ENCODE peak calls at places on chromosomes 11 and 22, in six cellular contexts. One of them, this sample, is unnamed.

GRCh38 chr22:49826603-49827306 is 918 bp downstream of the BRD1 start:
- DNase-seq in upper lobe of right lung: peak; percentile 80
- DNase-seq in NCI-H2227 treated with DMSO at 0.1 percent for 48 hours: no peak
- DNase-seq in DMS 273 treated with DMSO at 0.1 percent for 48 hours: no peak
- DNase-seq in left ventricle myocardium inferior: peak; percentile 55
- DNase-seq in Peyer's patch: peak; percentile 73
- DNase-seq in this sample: peak; percentile 73

GRCh38 chr11:118703563-118704106 is 24.2 kb upstream of the TREH start:
- DNase-seq in NCI-H2227 treated with DMSO at 0.1 percent for 48 hours: no peak
- DNase-seq in upper lobe of right lung: no peak
- DNase-seq in Peyer's patch: no peak
- DNase-seq in left ventricle myocardium inferior: no peak
- DNase-seq in DMS 273 treated with DMSO at 0.1 percent for 48 hours: no peak
- DNase-seq in this sample: no peak

GRCh38 chr22:42932857-42933782 is 76.0 kb upstream of the ARFGAP3 start:
- DNase-seq in DMS 273 treated with DMSO at 0.1 percent for 48 hours: no peak
- DNase-seq in NCI-H2227 treated with DMSO at 0.1 percent for 48 hours: no peak
- DNase-seq in upper lobe of right lung: peak; percentile 80
- DNase-seq in left ventricle myocardium inferior: no peak
- DNase-seq in Peyer's patch: no peak
- DNase-seq in this sample: no peak

GRCh38 chr11:68965901-68966868 is 14.6 kb downstream of the MRGPRD start:
- DNase-seq in left ventricle myocardium inferior: no peak
- DNase-seq in NCI-H2227 treated with DMSO at 0.1 percent for 48 hours: no peak
- DNase-seq in Peyer's patch: no peak
- DNase-seq in upper lobe of right lung: peak; percentile 46
- DNase-seq in DMS 273 treated with DMSO at 0.1 percent for 48 hours: peak; percentile 33
- DNase-seq in this sample: peak; percentile 55

GRCh38 chr22:17284917-17285316 is 65.7 kb upstream of the ADA2 start:
- DNase-seq in Peyer's patch: no peak
- DNase-seq in NCI-H2227 treated with DMSO at 0.1 percent for 48 hours: no peak
- DNase-seq in left ventricle myocardium inferior: no peak
- DNase-seq in upper lobe of right lung: no peak
- DNase-seq in DMS 273 treated with DMSO at 0.1 percent for 48 hours: no peak
- DNase-seq in this sample: peak; percentile 17

GRCh38 chr22:17137861-17138425 is 16.8 kb upstream of the TMEM121B start:
- DNase-seq in left ventricle myocardium inferior: no peak
- DNase-seq in upper lobe of right lung: no peak
- DNase-seq in NCI-H2227 treated with DMSO at 0.1 percent for 48 hours: no peak
- DNase-seq in Peyer's patch: peak; percentile 20
- DNase-seq in DMS 273 treated with DMSO at 0.1 percent for 48 hours: no peak
- DNase-seq in this sample: no peak

GRCh38 chr11:848988-849824 is 6.6 kb downstream of the TSPAN4 start:
- DNase-seq in upper lobe of right lung: no peak
- DNase-seq in DMS 273 treated with DMSO at 0.1 percent for 48 hours: no peak
- DNase-seq in Peyer's patch: no peak
- DNase-seq in NCI-H2227 treated with DMSO at 0.1 percent for 48 hours: peak; percentile 65
- DNase-seq in left ventricle myocardium inferior: no peak
- DNase-seq in this sample: no peak

GRCh38 chr11:73236205-73236765 is 18.2 kb downstream of the P2RY2 start:
- DNase-seq in upper lobe of right lung: peak; percentile 53
- DNase-seq in NCI-H2227 treated with DMSO at 0.1 percent for 48 hours: no peak
- DNase-seq in Peyer's patch: no peak
- DNase-seq in left ventricle myocardium inferior: no peak
- DNase-seq in DMS 273 treated with DMSO at 0.1 percent for 48 hours: no peak
- DNase-seq in this sample: no peak

GRCh38 chr11:70675697-70676374 is 277.5 kb downstream of the CTTN start:
- DNase-seq in DMS 273 treated with DMSO at 0.1 percent for 48 hours: no peak
- DNase-seq in left ventricle myocardium inferior: no peak
- DNase-seq in Peyer's patch: no peak
- DNase-seq in upper lobe of right lung: no peak
- DNase-seq in NCI-H2227 treated with DMSO at 0.1 percent for 48 hours: no peak
- DNase-seq in this sample: no peak

GRCh38 chr11:44066732-44067131 is 662 bp downstream of the ACCS start:
- DNase-seq in NCI-H2227 treated with DMSO at 0.1 percent for 48 hours: peak; percentile 38
- DNase-seq in DMS 273 treated with DMSO at 0.1 percent for 48 hours: no peak
- DNase-seq in Peyer's patch: peak; percentile 53
- DNase-seq in left ventricle myocardium inferior: no peak
- DNase-seq in upper lobe of right lung: no peak
- DNase-seq in this sample: no peak

GRCh38 chr11:65896009-65896999 is 3.9 kb downstream of the FOSL1 start:
- DNase-seq in NCI-H2227 treated with DMSO at 0.1 percent for 48 hours: no peak
- DNase-seq in left ventricle myocardium inferior: no peak
- DNase-seq in Peyer's patch: no peak
- DNase-seq in upper lobe of right lung: no peak
- DNase-seq in DMS 273 treated with DMSO at 0.1 percent for 48 hours: no peak
- DNase-seq in this sample: no peak

GRCh38 chr22:22818861-22819855 is 68.5 kb upstream of the IGLL5 start:
- DNase-seq in upper lobe of right lung: no peak
- DNase-seq in DMS 273 treated with DMSO at 0.1 percent for 48 hours: no peak
- DNase-seq in left ventricle myocardium inferior: no peak
- DNase-seq in Peyer's patch: no peak
- DNase-seq in NCI-H2227 treated with DMSO at 0.1 percent for 48 hours: no peak
- DNase-seq in this sample: no peak

GRCh38 chr11:4186464-4187054 is 92.0 kb downstream of the RRM1 start:
- DNase-seq in Peyer's patch: no peak
- DNase-seq in upper lobe of right lung: no peak
- DNase-seq in DMS 273 treated with DMSO at 0.1 percent for 48 hours: no peak
- DNase-seq in left ventricle myocardium inferior: no peak
- DNase-seq in NCI-H2227 treated with DMSO at 0.1 percent for 48 hours: no peak
- DNase-seq in this sample: no peak

GRCh38 chr11:31825453-31826391 is 14.6 kb upstream of the PAX6 start:
- DNase-seq in Peyer's patch: peak; percentile 27
- DNase-seq in NCI-H2227 treated with DMSO at 0.1 percent for 48 hours: no peak
- DNase-seq in left ventricle myocardium inferior: no peak
- DNase-seq in DMS 273 treated with DMSO at 0.1 percent for 48 hours: no peak
- DNase-seq in upper lobe of right lung: no peak
- DNase-seq in this sample: no peak

GRCh38 chr11:370087-370941 is 1.0 kb downstream of the B4GALNT4 start:
- DNase-seq in NCI-H2227 treated with DMSO at 0.1 percent for 48 hours: no peak
- DNase-seq in DMS 273 treated with DMSO at 0.1 percent for 48 hours: no peak
- DNase-seq in Peyer's patch: no peak
- DNase-seq in left ventricle myocardium inferior: no peak
- DNase-seq in upper lobe of right lung: peak; percentile 65
- DNase-seq in this sample: no peak

GRCh38 chr11:111539426-111540113 is 950 bp upstream of the LAYN start:
- DNase-seq in NCI-H2227 treated with DMSO at 0.1 percent for 48 hours: no peak
- DNase-seq in upper lobe of right lung: no peak
- DNase-seq in left ventricle myocardium inferior: no peak
- DNase-seq in DMS 273 treated with DMSO at 0.1 percent for 48 hours: peak; percentile 80
- DNase-seq in Peyer's patch: no peak
- DNase-seq in this sample: no peak

GRCh38 chr11:66289548-66290331 is 797 bp upstream of the YIF1A start:
- DNase-seq in left ventricle myocardium inferior: peak; percentile 65
- DNase-seq in NCI-H2227 treated with DMSO at 0.1 percent for 48 hours: peak; percentile 83
- DNase-seq in upper lobe of right lung: peak; percentile 90
- DNase-seq in DMS 273 treated with DMSO at 0.1 percent for 48 hours: no peak
- DNase-seq in Peyer's patch: no peak
- DNase-seq in this sample: peak; percentile 88

GRCh38 chr22:33883961-33884808 is 36.1 kb downstream of the LARGE1 start:
- DNase-seq in upper lobe of right lung: no peak
- DNase-seq in DMS 273 treated with DMSO at 0.1 percent for 48 hours: no peak
- DNase-seq in Peyer's patch: no peak
- DNase-seq in left ventricle myocardium inferior: peak; percentile 25
- DNase-seq in NCI-H2227 treated with DMSO at 0.1 percent for 48 hours: no peak
- DNase-seq in this sample: no peak

GRCh38 chr11:102813484-102813883 is 15.5 kb upstream of the MMP1 start:
- DNase-seq in left ventricle myocardium inferior: no peak
- DNase-seq in DMS 273 treated with DMSO at 0.1 percent for 48 hours: no peak
- DNase-seq in upper lobe of right lung: no peak
- DNase-seq in Peyer's patch: no peak
- DNase-seq in NCI-H2227 treated with DMSO at 0.1 percent for 48 hours: no peak
- DNase-seq in this sample: no peak

GRCh38 chr11:1012740-1013627 is 23.5 kb downstream of the MUC6 start:
- DNase-seq in Peyer's patch: no peak
- DNase-seq in upper lobe of right lung: no peak
- DNase-seq in DMS 273 treated with DMSO at 0.1 percent for 48 hours: no peak
- DNase-seq in left ventricle myocardium inferior: no peak
- DNase-seq in NCI-H2227 treated with DMSO at 0.1 percent for 48 hours: no peak
- DNase-seq in this sample: no peak

GRCh38 chr11:117878314-117878938 is 2.0 kb upstream of the FXYD6 start:
- DNase-seq in upper lobe of right lung: no peak
- DNase-seq in left ventricle myocardium inferior: no peak
- DNase-seq in Peyer's patch: no peak
- DNase-seq in NCI-H2227 treated with DMSO at 0.1 percent for 48 hours: no peak
- DNase-seq in DMS 273 treated with DMSO at 0.1 percent for 48 hours: no peak
- DNase-seq in this sample: no peak

GRCh38 chr11:84420261-84420660 is 1134.1 kb upstream of the CCDC90B start:
- DNase-seq in left ventricle myocardium inferior: no peak
- DNase-seq in DMS 273 treated with DMSO at 0.1 percent for 48 hours: no peak
- DNase-seq in Peyer's patch: no peak
- DNase-seq in NCI-H2227 treated with DMSO at 0.1 percent for 48 hours: peak; percentile 66
- DNase-seq in upper lobe of right lung: no peak
- DNase-seq in this sample: no peak

GRCh38 chr22:50341977-50342650 is 1.0 kb upstream of the PPP6R2 start:
- DNase-seq in NCI-H2227 treated with DMSO at 0.1 percent for 48 hours: peak; percentile 72
- DNase-seq in DMS 273 treated with DMSO at 0.1 percent for 48 hours: peak; percentile 26
- DNase-seq in Peyer's patch: peak; percentile 89
- DNase-seq in left ventricle myocardium inferior: peak; percentile 87
- DNase-seq in upper lobe of right lung: peak; percentile 93
- DNase-seq in this sample: peak; percentile 95

GRCh38 chr11:131373756-131374155 is 3.3 kb downstream of the NTM start:
- DNase-seq in upper lobe of right lung: no peak
- DNase-seq in DMS 273 treated with DMSO at 0.1 percent for 48 hours: no peak
- DNase-seq in left ventricle myocardium inferior: no peak
- DNase-seq in NCI-H2227 treated with DMSO at 0.1 percent for 48 hours: no peak
- DNase-seq in Peyer's patch: no peak
- DNase-seq in this sample: no peak

GRCh38 chr22:31122532-31123291 is at the start of gene INPP5J:
- DNase-seq in NCI-H2227 treated with DMSO at 0.1 percent for 48 hours: peak; percentile 20
- DNase-seq in left ventricle myocardium inferior: peak; percentile 59
- DNase-seq in DMS 273 treated with DMSO at 0.1 percent for 48 hours: peak; percentile 15
- DNase-seq in Peyer's patch: peak; percentile 89
- DNase-seq in upper lobe of right lung: peak; percentile 74
- DNase-seq in this sample: no peak

GRCh38 chr22:22614065-22614464 is 30.3 kb upstream of the GGTLC2 start:
- DNase-seq in left ventricle myocardium inferior: no peak
- DNase-seq in Peyer's patch: no peak
- DNase-seq in upper lobe of right lung: no peak
- DNase-seq in DMS 273 treated with DMSO at 0.1 percent for 48 hours: no peak
- DNase-seq in NCI-H2227 treated with DMSO at 0.1 percent for 48 hours: no peak
- DNase-seq in this sample: no peak

GRCh38 chr11:66543263-66544107 is 2.4 kb downstream of the ZDHHC24 start:
- DNase-seq in upper lobe of right lung: no peak
- DNase-seq in left ventricle myocardium inferior: peak; percentile 28
- DNase-seq in NCI-H2227 treated with DMSO at 0.1 percent for 48 hours: peak; percentile 36
- DNase-seq in DMS 273 treated with DMSO at 0.1 percent for 48 hours: no peak
- DNase-seq in Peyer's patch: no peak
- DNase-seq in this sample: peak; percentile 73

GRCh38 chr11:3183523-3183922 is 18.4 kb upstream of the OSBPL5 start:
- DNase-seq in upper lobe of right lung: peak; percentile 49
- DNase-seq in left ventricle myocardium inferior: no peak
- DNase-seq in NCI-H2227 treated with DMSO at 0.1 percent for 48 hours: no peak
- DNase-seq in DMS 273 treated with DMSO at 0.1 percent for 48 hours: no peak
- DNase-seq in Peyer's patch: peak; percentile 16
- DNase-seq in this sample: no peak

GRCh38 chr22:48959496-48959895 is 868.2 kb downstream of the BRD1 start:
- DNase-seq in NCI-H2227 treated with DMSO at 0.1 percent for 48 hours: no peak
- DNase-seq in Peyer's patch: peak; percentile 23
- DNase-seq in upper lobe of right lung: peak; percentile 34
- DNase-seq in left ventricle myocardium inferior: no peak
- DNase-seq in DMS 273 treated with DMSO at 0.1 percent for 48 hours: no peak
- DNase-seq in this sample: peak; percentile 42

This sample was measured in sciatic nerve.